ENCODE peak calls at places on chromosomes 2 and 18, in four cellular contexts. One of them, this sample, is unnamed.

GRCh38 chr2:121707920-121708361 is 28.7 kb downstream of the NIFK start:
- DNase-seq in NCI-H748 treated with DMSO at 0.1 percent for 48 hours: no peak
- DNase-seq in HepG2: peak
- DNase-seq in endothelial cell: no peak
- DNase-seq in this sample: no peak

GRCh38 chr2:1968988-1969700 is 224.8 kb upstream of the PXDN start:
- DNase-seq in NCI-H748 treated with DMSO at 0.1 percent for 48 hours: no peak
- DNase-seq in HepG2: no peak
- DNase-seq in endothelial cell: no peak
- DNase-seq in this sample: no peak

GRCh38 chr2:47218899-47219525 is 63.9 kb upstream of the STPG4 start:
- DNase-seq in HepG2: no peak
- DNase-seq in endothelial cell: no peak
- DNase-seq in NCI-H748 treated with DMSO at 0.1 percent for 48 hours: no peak
- DNase-seq in this sample: no peak

GRCh38 chr2:72562451-72563153 is 263.2 kb downstream of the EXOC6B start:
- DNase-seq in HepG2: no peak
- DNase-seq in NCI-H748 treated with DMSO at 0.1 percent for 48 hours: no peak
- DNase-seq in endothelial cell: no peak
- DNase-seq in this sample: no peak

GRCh38 chr2:37648316-37649011 is 23.0 kb downstream of the CDC42EP3 start:
- DNase-seq in endothelial cell: peak
- DNase-seq in HepG2: no peak
- DNase-seq in NCI-H748 treated with DMSO at 0.1 percent for 48 hours: no peak
- DNase-seq in this sample: peak

GRCh38 chr2:100801402-100801801 is 18.5 kb upstream of the NPAS2 start:
- DNase-seq in HepG2: no peak
- DNase-seq in NCI-H748 treated with DMSO at 0.1 percent for 48 hours: no peak
- DNase-seq in endothelial cell: no peak
- DNase-seq in this sample: no peak

GRCh38 chr2:20419752-20420151 is 27.1 kb upstream of the RHOB start:
- DNase-seq in HepG2: no peak
- DNase-seq in endothelial cell: no peak
- DNase-seq in NCI-H748 treated with DMSO at 0.1 percent for 48 hours: no peak
- DNase-seq in this sample: no peak

GRCh38 chr2:64226611-64227010 is 82.4 kb upstream of the PELI1 start:
- DNase-seq in endothelial cell: no peak
- DNase-seq in NCI-H748 treated with DMSO at 0.1 percent for 48 hours: no peak
- DNase-seq in HepG2: no peak
- DNase-seq in this sample: no peak

GRCh38 chr2:109205447-109205846 is 76.4 kb downstream of the SH3RF3 start:
- DNase-seq in endothelial cell: no peak
- DNase-seq in NCI-H748 treated with DMSO at 0.1 percent for 48 hours: no peak
- DNase-seq in HepG2: no peak
- DNase-seq in this sample: no peak

GRCh38 chr2:236876642-236877041 is 209.0 kb upstream of the COPS8 start:
- DNase-seq in HepG2: no peak
- DNase-seq in NCI-H748 treated with DMSO at 0.1 percent for 48 hours: peak
- DNase-seq in endothelial cell: no peak
- DNase-seq in this sample: no peak

GRCh38 chr2:203427061-203427460 is 98.9 kb downstream of the ABI2 start:
- DNase-seq in NCI-H748 treated with DMSO at 0.1 percent for 48 hours: no peak
- DNase-seq in endothelial cell: no peak
- DNase-seq in HepG2: no peak
- DNase-seq in this sample: no peak

GRCh38 chr2:97857553-97857952 is 138.2 kb downstream of the TMEM131 start:
- DNase-seq in HepG2: no peak
- DNase-seq in NCI-H748 treated with DMSO at 0.1 percent for 48 hours: peak
- DNase-seq in endothelial cell: no peak
- DNase-seq in this sample: no peak

GRCh38 chr2:8682719-8683667 is 1.1 kb downstream of the ID2 start:
- DNase-seq in NCI-H748 treated with DMSO at 0.1 percent for 48 hours: peak
- DNase-seq in HepG2: peak
- DNase-seq in endothelial cell: no peak
- DNase-seq in this sample: no peak

GRCh38 chr2:112005391-112006075 is 49.5 kb upstream of the TMEM87B start:
- DNase-seq in NCI-H748 treated with DMSO at 0.1 percent for 48 hours: no peak
- DNase-seq in HepG2: no peak
- DNase-seq in endothelial cell: no peak
- DNase-seq in this sample: no peak

GRCh38 chr2:45014016-45014702 is 4.9 kb upstream of the SIX2 start:
- DNase-seq in NCI-H748 treated with DMSO at 0.1 percent for 48 hours: no peak
- DNase-seq in HepG2: no peak
- DNase-seq in endothelial cell: peak
- DNase-seq in this sample: no peak

GRCh38 chr18:46278481-46279465 is 174.6 kb downstream of the HAUS1 start:
- DNase-seq in endothelial cell: no peak
- DNase-seq in NCI-H748 treated with DMSO at 0.1 percent for 48 hours: no peak
- DNase-seq in HepG2: no peak
- DNase-seq in this sample: no peak

GRCh38 chr2:132782166-132782783 is 112.3 kb upstream of the LYPD1 start:
- DNase-seq in NCI-H748 treated with DMSO at 0.1 percent for 48 hours: no peak
- DNase-seq in endothelial cell: no peak
- DNase-seq in HepG2: no peak
- DNase-seq in this sample: no peak

GRCh38 chr2:175441361-175441760 is 259.9 kb upstream of the ATP5MC3 start:
- DNase-seq in NCI-H748 treated with DMSO at 0.1 percent for 48 hours: no peak
- DNase-seq in HepG2: no peak
- DNase-seq in endothelial cell: no peak
- DNase-seq in this sample: no peak

GRCh38 chr2:98444436-98445166 is at the start of gene INPP4A:
- DNase-seq in NCI-H748 treated with DMSO at 0.1 percent for 48 hours: peak
- DNase-seq in endothelial cell: peak
- DNase-seq in HepG2: peak
- DNase-seq in this sample: no peak

GRCh38 chr2:43605079-43605655 is 9.3 kb upstream of the THADA start:
- DNase-seq in HepG2: peak
- DNase-seq in NCI-H748 treated with DMSO at 0.1 percent for 48 hours: peak
- DNase-seq in endothelial cell: peak
- DNase-seq in this sample: no peak

GRCh38 chr2:161847910-161848309 is 223.7 kb downstream of the SLC4A10 start:
- DNase-seq in endothelial cell: no peak
- DNase-seq in NCI-H748 treated with DMSO at 0.1 percent for 48 hours: no peak
- DNase-seq in HepG2: no peak
- DNase-seq in this sample: no peak

GRCh38 chr2:39121523-39122063 is 742 bp upstream of the SOS1 start:
- DNase-seq in endothelial cell: no peak
- DNase-seq in HepG2: no peak
- DNase-seq in NCI-H748 treated with DMSO at 0.1 percent for 48 hours: peak
- DNase-seq in this sample: no peak

GRCh38 chr2:113892004-113892740 is 2.3 kb downstream of the ACTR3 start:
- DNase-seq in NCI-H748 treated with DMSO at 0.1 percent for 48 hours: no peak
- DNase-seq in endothelial cell: no peak
- DNase-seq in HepG2: no peak
- DNase-seq in this sample: no peak

GRCh38 chr2:72291059-72291458 is 143.4 kb upstream of the CYP26B1 start:
- DNase-seq in HepG2: no peak
- DNase-seq in endothelial cell: no peak
- DNase-seq in NCI-H748 treated with DMSO at 0.1 percent for 48 hours: no peak
- DNase-seq in this sample: no peak

GRCh38 chr18:22015156-22015555 is 154.2 kb upstream of the GATA6 start:
- DNase-seq in NCI-H748 treated with DMSO at 0.1 percent for 48 hours: no peak
- DNase-seq in HepG2: no peak
- DNase-seq in endothelial cell: no peak
- DNase-seq in this sample: no peak

GRCh38 chr2:21754164-21754788 is 630.5 kb downstream of the TDRD15 start:
- DNase-seq in HepG2: peak
- DNase-seq in endothelial cell: no peak
- DNase-seq in NCI-H748 treated with DMSO at 0.1 percent for 48 hours: no peak
- DNase-seq in this sample: no peak

GRCh38 chr2:177433402-177433801 is 40.8 kb downstream of the AGPS start:
- DNase-seq in endothelial cell: no peak
- DNase-seq in HepG2: no peak
- DNase-seq in NCI-H748 treated with DMSO at 0.1 percent for 48 hours: no peak
- DNase-seq in this sample: no peak

This sample was measured in NCI-H2081 treated with DMSO at 0.1 percent for 48 hours.